ENCODE peak calls at places on chromosomes 7 and 10, in six cellular contexts. L is GM19239, N is NCI-H460, C is sigmoid colon, G is neuronal stem cell, B is HuH-7.5. Z is an unnamed sample.
A peak's percentile ranks its signal among the peaks of the same experiment; 100 is the strongest.

GRCh38 chr7:7236041-7236440 is 53.7 kb downstream of the C1GALT1 start:
- DNase-seq in B (no peak), G (no peak), N (no peak), L (no peak), C (no peak), Z (no peak)

GRCh38 chr10:15515207-15515606 is 144.1 kb upstream of the FAM171A1 start:
- DNase-seq in B (no peak), L (no peak), G (no peak), C (no peak), N (no peak), Z (no peak)

GRCh38 chr7:80781561-80781979 is 137.3 kb downstream of the SEMA3C start:
- DNase-seq in L (no peak), N (peak; percentile 33), G (no peak), C (peak; percentile 87), B (no peak), Z (no peak)

GRCh38 chr7:19405546-19405945 is 260.3 kb upstream of the FERD3L start:
- DNase-seq in B (no peak), L (no peak), C (no peak), G (no peak), N (peak; percentile 32), Z (no peak)

GRCh38 chr7:155556725-155557124 is 10.4 kb upstream of the CNPY1 start:
- DNase-seq in C (no peak), L (no peak), B (no peak), N (no peak), G (no peak), Z (no peak)

GRCh38 chr10:80407836-80408197 is 534 bp upstream of the PRXL2A start:
- DNase-seq in C (no peak), N (peak; percentile 31), L (no peak), G (no peak), B (peak; percentile 56), Z (no peak)

GRCh38 chr10:88810196-88810961 is 7.8 kb downstream of the LIPM start:
- DNase-seq in L (peak; percentile 26), C (no peak), N (peak; percentile 46), G (peak; percentile 24), B (peak; percentile 17), Z (peak; percentile 35)

GRCh38 chr10:48251525-48252353 is 22.8 kb downstream of the FRMPD2 start:
- DNase-seq in B (no peak), N (no peak), C (peak; percentile 56), L (no peak), G (no peak), Z (peak; percentile 7)

GRCh38 chr7:54349259-54349658 is 192.9 kb upstream of the VSTM2A start:
- DNase-seq in B (no peak), C (no peak), L (no peak), G (no peak), N (no peak), Z (no peak)

GRCh38 chr7:8290645-8291308 is 28.8 kb upstream of the ICA1 start:
- DNase-seq in N (no peak), B (peak; percentile 25), L (no peak), C (no peak), G (no peak), Z (no peak)

GRCh38 chr7:91759205-91759863 is 121.2 kb downstream of the MTERF1 start:
- DNase-seq in L (no peak), G (no peak), C (no peak), N (peak; percentile 55), B (no peak), Z (no peak)

GRCh38 chr10:110013615-110014293 is 6.0 kb downstream of the ADD3 start:
- DNase-seq in G (no peak), B (no peak), L (no peak), C (no peak), N (no peak), Z (no peak)

GRCh38 chr10:17891435-17891834 is 60.3 kb upstream of the SLC39A12 start:
- DNase-seq in B (no peak), L (no peak), N (peak; percentile 14), C (no peak), G (no peak), Z (no peak)

GRCh38 chr7:92880212-92881090 is 44.1 kb upstream of the CDK6 start:
- DNase-seq in N (peak; percentile 16), B (no peak), G (no peak), C (no peak), L (no peak), Z (peak; percentile 25)

GRCh38 chr7:573496-574295 is 54.0 kb upstream of the PDGFA start:
- DNase-seq in G (no peak), L (no peak), B (no peak), C (no peak), N (no peak), Z (no peak)

GRCh38 chr7:30841025-30841735 is 70.0 kb downstream of the MINDY4 start:
- DNase-seq in N (no peak), B (no peak), C (no peak), G (no peak), L (no peak), Z (no peak)

GRCh38 chr7:40915061-40915460 is 780.3 kb downstream of the SUGCT start:
- DNase-seq in G (no peak), L (no peak), N (no peak), B (no peak), C (no peak), Z (no peak)

GRCh38 chr7:33495207-33495606 is 365.8 kb downstream of the BBS9 start:
- DNase-seq in C (no peak), B (no peak), N (no peak), G (no peak), L (no peak), Z (no peak)

GRCh38 chr10:78381072-78381471 is 347.4 kb downstream of the RPS24 start:
- DNase-seq in G (no peak), L (no peak), N (no peak), C (no peak), B (no peak), Z (no peak)

Z was measured in GM10248.